ENCODE peak calls at places on chromosomes 5 and 9, in nine cellular contexts. X is H1, S is A549, V is HCT116, E is SK-N-SH, Y is HepG2, T is K562, R is endothelial cell of umbilical vein, J is GM12878. Z is an unnamed sample.

GRCh38 chr5:168734657-168735344 is 155.6 kb upstream of the PANK3 start:
- DNase-seq in X (no peak), S (no peak), V (no peak), E (no peak), Y (no peak), T (no peak), R (no peak), J (no peak), Z (no peak)

GRCh38 chr5:152255411-152255810 is 149.7 kb downstream of the NMUR2 start:
- DNase-seq in X (no peak), S (no peak), V (no peak), E (no peak), Y (no peak), T (no peak), R (no peak), J (no peak), Z (no peak)

GRCh38 chr9:106716820-106717219 is 146.1 kb upstream of the ZNF462 start:
- DNase-seq in X (no peak), S (no peak), V (no peak), E (no peak), Y (no peak), T (no peak), R (peak), J (no peak), Z (no peak)

GRCh38 chr5:174190073-174190675 is 144.7 kb downstream of the NSG2 start:
- DNase-seq in X (no peak), S (no peak), V (no peak), E (peak), Y (no peak), T (no peak), R (no peak), J (no peak), Z (no peak)

GRCh38 chr9:75873707-75874106 is 16.8 kb upstream of the PCSK5 start:
- DNase-seq in X (no peak), S (no peak), V (no peak), E (no peak), Y (no peak), T (no peak), R (no peak), J (no peak), Z (no peak)

GRCh38 chr5:54646285-54647101 is 128.9 kb downstream of the SNX18 start:
- DNase-seq in X (peak), S (peak), V (no peak), E (no peak), Y (no peak), T (no peak), R (peak), J (peak), Z (peak)

GRCh38 chr9:84317563-84317962 is 23.0 kb downstream of the SLC28A3 start:
- DNase-seq in X (no peak), S (no peak), V (peak), E (no peak), Y (no peak), T (no peak), R (no peak), J (no peak), Z (no peak)

GRCh38 chr5:149409268-149409948 is 30.3 kb upstream of the IL17B start:
- DNase-seq in X (no peak), S (no peak), V (no peak), E (no peak), Y (no peak), T (no peak), R (no peak), J (no peak), Z (peak)

GRCh38 chr9:92206490-92206889 is 87.0 kb downstream of the IARS1 start:
- DNase-seq in X (no peak), S (no peak), V (no peak), E (no peak), Y (no peak), T (no peak), R (peak), J (no peak), Z (peak)

GRCh38 chr9:99121604-99122003 is 16.7 kb downstream of the TGFBR1 start:
- DNase-seq in X (no peak), S (no peak), V (no peak), E (no peak), Y (no peak), T (no peak), R (no peak), J (no peak), Z (no peak)

GRCh38 chr9:117718701-117719100 is 14.5 kb downstream of the TLR4 start:
- DNase-seq in X (no peak), S (no peak), V (no peak), E (no peak), Y (no peak), T (no peak), R (no peak), J (no peak), Z (peak)

GRCh38 chr5:37940931-37941623 is 101.2 kb upstream of the GDNF start:
- DNase-seq in X (no peak), S (no peak), V (no peak), E (no peak), Y (no peak), T (no peak), R (no peak), J (no peak), Z (no peak)

GRCh38 chr5:150302301-150303069 is at the start of gene ARSI:
- DNase-seq in X (no peak), S (peak), V (no peak), E (no peak), Y (no peak), T (no peak), R (no peak), J (no peak), Z (no peak)

GRCh38 chr5:136621743-136622142 is 256.4 kb upstream of the TRPC7 start:
- DNase-seq in X (no peak), S (no peak), V (no peak), E (no peak), Y (no peak), T (no peak), R (no peak), J (no peak), Z (no peak)

GRCh38 chr9:89278997-89279739 is 31.8 kb upstream of the CKS2 start:
- DNase-seq in X (no peak), S (peak), V (peak), E (peak), Y (peak), T (peak), R (peak), J (no peak), Z (peak)

GRCh38 chr5:38445374-38446028 is 110.9 kb downstream of the LIFR start:
- DNase-seq in X (no peak), S (no peak), V (no peak), E (no peak), Y (no peak), T (peak), R (peak), J (no peak), Z (no peak)

GRCh38 chr9:126704157-126704941 is 90.6 kb downstream of the LMX1B start:
- DNase-seq in X (no peak), S (peak), V (peak), E (peak), Y (no peak), T (peak), R (no peak), J (no peak), Z (peak)

GRCh38 chr5:175524211-175524610 is 45.9 kb downstream of the SFXN1 start:
- DNase-seq in X (no peak), S (no peak), V (no peak), E (no peak), Y (no peak), T (no peak), R (no peak), J (no peak), Z (no peak)

GRCh38 chr9:69122086-69122390 is 52.0 kb upstream of the TJP2 start:
- DNase-seq in X (no peak), S (peak), V (no peak), E (peak), Y (peak), T (no peak), R (no peak), J (no peak), Z (peak)

GRCh38 chr5:55063220-55063863 is 39.1 kb upstream of the GZMA start:
- DNase-seq in X (no peak), S (no peak), V (no peak), E (no peak), Y (no peak), T (no peak), R (peak), J (no peak), Z (no peak)

GRCh38 chr5:170451764-170452365 is 52.0 kb upstream of the KCNIP1 start:
- DNase-seq in X (no peak), S (peak), V (no peak), E (no peak), Y (no peak), T (no peak), R (no peak), J (no peak), Z (peak)

GRCh38 chr5:172830876-172831662 is 3.0 kb upstream of the ERGIC1 start:
- DNase-seq in X (no peak), S (no peak), V (no peak), E (no peak), Y (no peak), T (no peak), R (peak), J (no peak), Z (peak)

DNA sequence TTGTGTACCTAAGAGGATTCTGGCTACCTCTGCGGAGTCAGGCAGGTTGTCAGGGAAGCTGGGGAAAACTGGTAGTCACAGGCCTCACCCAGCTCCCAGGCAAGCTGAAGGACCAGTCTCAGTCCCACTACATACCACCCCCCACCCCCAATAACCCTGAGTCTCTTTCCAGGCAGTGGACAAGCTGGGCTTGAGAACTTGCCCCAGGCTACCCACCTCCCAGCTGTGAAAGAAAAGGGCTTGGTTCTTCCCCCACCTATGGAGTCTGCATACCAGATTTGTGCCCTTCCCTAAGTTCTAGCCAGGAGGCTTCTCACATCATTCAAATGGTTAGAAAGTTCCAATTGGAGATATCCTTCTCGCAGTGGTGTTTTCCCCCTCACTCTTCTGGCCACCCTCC is 1678.8 kb downstream of the MAT2B start:
- DNase-seq in X (no peak), S (no peak), V (no peak), E (no peak), Y (no peak), T (no peak), R (no peak), J (no peak), Z (no peak)
- H3K4me3 ChIP-seq in X (no peak), S (no peak), V (no peak), E (no peak), Y (no peak), T (no peak), R (no peak), J (no peak), Z (no peak)

GRCh38 chr5:154444559-154445421 is 1.0 kb upstream of the SAP30L start:
- DNase-seq in X (no peak), S (peak), V (no peak), E (peak), Y (no peak), T (peak), R (peak), J (no peak), Z (peak)
- TF ChIP-seq MAX in X (no peak), S (no peak), V (no peak), E (no peak), Y (no peak), T (no peak), R (no peak), J (no peak), Z (peak)

DNA sequence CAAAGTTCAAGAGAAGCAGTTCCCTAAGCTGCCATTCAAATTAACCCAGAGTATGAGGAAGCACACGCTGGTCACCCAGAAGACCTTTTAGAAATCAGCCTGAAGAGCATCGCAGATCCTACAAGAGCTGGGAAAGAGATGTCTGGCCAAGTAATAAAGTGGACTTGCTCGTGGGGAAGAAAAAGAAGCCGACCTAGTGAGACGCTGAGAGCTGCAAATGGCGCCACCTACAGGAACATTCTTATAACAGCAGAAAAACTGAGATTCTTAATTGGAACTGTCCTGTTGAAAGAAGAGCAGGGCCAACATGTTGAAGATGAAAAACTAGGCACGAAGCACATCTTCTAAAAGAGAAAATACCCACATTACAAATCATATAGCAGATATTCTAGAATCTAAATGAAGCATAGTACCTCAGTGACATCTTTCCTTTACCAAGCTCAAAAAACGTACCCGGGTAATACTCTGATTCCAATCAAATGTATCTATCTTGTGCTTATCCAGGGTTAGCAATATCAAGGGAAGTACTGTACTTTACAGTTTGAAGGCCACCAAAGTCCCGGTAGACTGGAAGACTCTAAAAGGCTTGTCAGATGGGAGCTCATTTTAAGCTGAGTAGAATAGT is 3.9 kb upstream of the GNAQ start:
- DNase-seq in X (no peak), S (peak), V (peak), E (peak), Y (peak), T (peak), R (peak), J (peak), Z (peak)
- H3K4me3 ChIP-seq in X (no peak), S (no peak), V (peak), E (no peak), Y (no peak), T (no peak), R (no peak), J (no peak), Z (no peak)

GRCh38 chr9:36833954-36834353 is 200.1 kb downstream of the PAX5 start:
- DNase-seq in X (peak), S (no peak), V (no peak), E (no peak), Y (no peak), T (no peak), R (no peak), J (no peak), Z (no peak)

GRCh38 chr9:36837431-36838405 is 196.3 kb downstream of the PAX5 start:
- DNase-seq in X (no peak), S (no peak), V (no peak), E (no peak), Y (no peak), T (no peak), R (no peak), J (no peak), Z (no peak)

GRCh38 chr9:36836486-36836885 is 197.6 kb downstream of the PAX5 start:
- DNase-seq in X (no peak), S (no peak), V (no peak), E (no peak), Y (no peak), T (no peak), R (no peak), J (no peak), Z (no peak)

GRCh38 chr9:36834736-36835135 is 199.3 kb downstream of the PAX5 start:
- DNase-seq in X (no peak), S (no peak), V (no peak), E (no peak), Y (no peak), T (no peak), R (no peak), J (no peak), Z (no peak)

GRCh38 chr9:36835271-36835996 is 198.6 kb downstream of the PAX5 start:
- DNase-seq in X (no peak), S (no peak), V (no peak), E (no peak), Y (no peak), T (no peak), R (no peak), J (no peak), Z (peak)
- TF ChIP-seq MAX in X (no peak), S (no peak), V (no peak), E (no peak), Y (no peak), T (no peak), R (no peak), J (no peak), Z (peak)

GRCh38 chr5:16937023-16937379 is 913 bp upstream of the MYO10 start:
- DNase-seq in X (no peak), S (no peak), V (no peak), E (no peak), Y (no peak), T (no peak), R (no peak), J (no peak), Z (no peak)

GRCh38 chr5:16934669-16935068 is 1.4 kb downstream of the MYO10 start:
- DNase-seq in X (no peak), S (no peak), V (no peak), E (no peak), Y (no peak), T (no peak), R (peak), J (no peak), Z (no peak)

GRCh38 chr5:16935271-16936149 is 578 bp downstream of the MYO10 start:
- DNase-seq in X (peak), S (peak), V (no peak), E (peak), Y (no peak), T (peak), R (peak), J (no peak), Z (peak)

GRCh38 chr5:16937503-16938161 is 1.5 kb upstream of the MYO10 start:
- DNase-seq in X (no peak), S (no peak), V (no peak), E (peak), Y (no peak), T (no peak), R (no peak), J (no peak), Z (peak)

DNA sequence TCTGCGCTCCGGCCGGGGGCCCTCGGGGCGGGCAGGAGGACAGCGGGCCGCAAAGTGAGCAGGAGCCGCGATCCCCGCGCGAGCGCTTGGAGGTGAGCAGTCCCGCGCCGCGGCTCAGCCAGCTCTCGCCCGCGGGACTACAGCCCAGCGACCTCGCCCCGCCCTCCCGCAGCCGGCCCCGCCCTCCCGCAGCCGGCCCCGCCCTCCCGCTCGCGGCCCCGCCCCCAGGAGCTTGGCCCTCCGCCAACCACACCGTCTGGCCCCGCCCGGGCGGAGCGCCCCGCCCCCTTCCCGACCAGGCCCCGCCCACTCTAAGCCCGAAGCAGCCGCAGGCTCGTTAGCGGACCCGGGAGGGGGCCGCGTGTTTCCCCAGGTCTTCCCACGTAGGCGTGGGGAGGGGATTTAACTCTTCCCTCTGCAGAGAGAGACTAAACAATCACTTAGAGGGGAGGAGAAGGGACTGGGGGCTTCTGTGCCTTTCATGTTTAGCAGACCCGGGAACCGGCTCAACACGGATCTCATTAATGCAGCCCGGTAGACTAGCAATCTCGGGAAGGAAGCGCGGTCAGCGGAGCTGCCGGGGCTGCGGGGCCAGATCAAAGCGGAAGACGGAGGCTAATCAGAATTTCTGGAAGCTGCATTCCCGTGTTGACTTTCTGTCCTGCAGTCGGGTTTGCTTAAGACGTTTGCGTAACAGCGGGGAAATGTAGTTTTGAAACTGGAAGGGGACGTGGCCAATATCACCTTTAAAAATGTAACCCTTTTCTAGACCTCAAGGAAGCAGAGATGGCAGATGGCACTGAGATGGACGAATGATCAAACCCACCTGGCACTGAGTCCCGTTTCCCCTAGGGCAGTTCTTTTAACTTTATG is at the start of gene MYO10:
- DNase-seq in X (peak), S (peak), V (no peak), E (peak), Y (no peak), T (peak), R (peak), J (no peak), Z (peak)
- H3K4me3 ChIP-seq in X (peak), S (peak), V (peak), E (peak), Y (peak), T (peak), R (peak), J (no peak), Z (peak)